ENCODE peak calls at places on chromosomes 5 and 9, in seven cellular contexts. J, Z, G, U, M, B and A are unnamed samples.

GRCh38 chr9:128733256-128733655 is 9.3 kb upstream of the ZDHHC12 start:
- DNase-seq in J (no peak), M (peak; percentile 86), U (peak; percentile 66), B (peak; percentile 54), Z (peak; percentile 74), G (peak; percentile 72), A (no peak)

GRCh38 chr9:131160416-131161112 is 35.2 kb downstream of the NUP214 start:
- DNase-seq in U (no peak), Z (no peak), M (peak; percentile 78), J (no peak), B (no peak), G (no peak), A (no peak)

GRCh38 chr9:136093331-136093986 is 1.6 kb downstream of the NACC2 start:
- DNase-seq in G (no peak), Z (no peak), J (no peak), B (no peak), M (peak; percentile 67), U (peak; percentile 70), A (no peak)

GRCh38 chr9:79581794-79582193 is 10.0 kb downstream of the TLE4 start:
- DNase-seq in M (no peak), J (peak; percentile 47), B (no peak), Z (no peak), G (no peak), U (no peak), A (peak; percentile 51)

GRCh38 chr9:136423432-136424146 is 13.1 kb downstream of the PMPCA start:
- DNase-seq in G (no peak), M (no peak), J (no peak), Z (no peak), B (no peak), U (no peak), A (peak; percentile 9)

GRCh38 chr5:127564002-127564769 is 46.7 kb downstream of the PRRC1 start:
- DNase-seq in J (peak; percentile 51), B (no peak), Z (peak; percentile 39), G (no peak), M (peak; percentile 27), U (peak; percentile 42), A (no peak)

GRCh38 chr5:81027481-81028058 is 67.4 kb downstream of the RASGRF2 start:
- DNase-seq in Z (no peak), G (no peak), M (no peak), B (no peak), U (no peak), J (no peak), A (no peak)

GRCh38 chr5:15425802-15426201 is 74.2 kb upstream of the FBXL7 start:
- DNase-seq in U (no peak), G (no peak), B (no peak), J (no peak), M (no peak), Z (no peak), A (no peak)

GRCh38 chr5:181086410-181087229 is 44.3 kb downstream of the OR2V1 start:
- DNase-seq in J (no peak), B (no peak), G (no peak), U (no peak), M (no peak), Z (no peak), A (no peak)

GRCh38 chr5:172729588-172729987 is 41.4 kb downstream of the DUSP1 start:
- DNase-seq in M (no peak), G (no peak), J (no peak), B (no peak), U (no peak), Z (no peak), A (no peak)

GRCh38 chr9:125633116-125633743 is 73.8 kb downstream of the MAPKAP1 start:
- DNase-seq in M (no peak), J (no peak), B (no peak), Z (no peak), U (no peak), G (no peak), A (no peak)

GRCh38 chr5:151571270-151572173 is 19.6 kb downstream of the FAT2 start:
- DNase-seq in U (no peak), Z (no peak), M (no peak), J (no peak), B (no peak), G (no peak), A (no peak)

GRCh38 chr9:3282365-3282764 is 243.4 kb downstream of the RFX3 start:
- DNase-seq in B (no peak), J (no peak), G (no peak), U (no peak), Z (no peak), M (no peak), A (no peak)

GRCh38 chr9:34506623-34507022 is 16.2 kb downstream of the ENHO start:
- DNase-seq in Z (no peak), U (no peak), G (no peak), M (no peak), J (no peak), B (no peak), A (no peak)

GRCh38 chr5:33792559-33792958 is 99.2 kb downstream of the ADAMTS12 start:
- DNase-seq in G (no peak), M (no peak), U (no peak), Z (no peak), B (no peak), J (no peak), A (no peak)

DNA sequence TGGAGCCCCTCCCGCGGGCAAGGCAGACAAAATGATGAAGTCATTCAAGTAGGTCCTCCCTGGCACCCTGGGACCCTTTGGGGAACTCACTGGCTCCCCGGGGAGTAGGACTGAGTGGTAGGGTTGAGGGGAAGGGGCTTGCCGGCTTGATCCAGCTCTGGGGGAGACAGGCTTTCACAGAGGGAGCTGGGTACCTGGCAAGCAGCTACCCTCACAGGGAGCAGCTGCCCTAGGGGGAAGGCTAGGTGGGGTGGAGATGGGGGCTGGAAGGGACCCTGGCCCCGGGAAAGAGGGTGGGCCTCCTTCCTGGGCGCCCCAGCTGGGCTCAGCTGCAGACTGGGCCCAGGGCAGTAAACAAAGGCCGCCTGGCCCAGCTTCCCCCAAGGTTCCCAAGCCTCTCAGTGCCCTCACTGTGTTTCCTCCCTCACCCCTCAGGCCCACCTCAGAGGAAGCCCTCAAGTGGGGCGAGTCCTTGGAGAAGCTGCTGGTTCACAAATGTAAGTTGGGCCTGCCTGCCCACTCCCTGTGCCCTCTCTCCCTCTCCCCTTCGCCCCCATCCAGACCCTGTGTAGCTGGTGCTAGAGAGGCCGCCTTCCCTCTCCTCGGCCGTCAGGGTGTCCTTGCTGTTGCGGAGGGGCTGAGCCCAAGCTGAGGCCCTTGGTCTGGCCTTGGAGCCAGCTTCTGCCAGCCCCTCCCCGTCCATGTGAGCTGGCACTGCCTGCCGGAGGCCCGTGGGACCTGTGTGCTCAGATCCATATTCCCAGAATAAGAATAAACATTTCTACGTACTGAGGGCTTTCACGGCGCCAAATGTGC is 131.2 kb downstream of the RGS3 start:
- DNase-seq in M (no peak), Z (no peak), B (no peak), J (no peak), U (peak; percentile 66), G (peak; percentile 29), A (no peak)
- H3K4me3 ChIP-seq in M (no peak overlapping the region), Z (peak overlapping the region; percentile 54), B (peak overlapping the region; percentile 46), J (no peak overlapping the region), U (peak overlapping the region; percentile 76), G (peak overlapping the region; percentile 62), A (no peak overlapping the region)

DNA sequence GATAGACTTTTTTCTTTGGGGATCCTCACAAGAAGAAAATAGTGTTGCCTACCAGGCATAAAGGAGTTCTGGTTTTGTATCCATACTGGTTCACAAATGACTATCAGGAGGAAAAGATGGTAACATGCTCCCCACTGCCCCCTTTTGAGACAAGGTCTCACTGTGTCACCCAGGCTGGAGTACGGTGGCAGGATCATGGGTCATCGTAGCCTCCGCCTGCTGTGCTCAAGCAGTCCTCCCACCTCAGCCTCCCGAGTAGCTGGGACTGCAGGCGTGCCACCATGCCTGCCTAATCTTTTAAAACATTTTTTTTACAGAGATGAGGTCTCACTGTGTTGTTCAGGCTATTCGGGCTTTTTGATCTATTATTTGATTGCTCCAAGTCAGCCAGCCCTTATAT is 99.3 kb downstream of the TRIO start:
- DNase-seq in J (no peak), M (no peak), B (no peak), G (no peak), U (no peak), Z (no peak), A (no peak)
- H3K27ac ChIP-seq in J (no peak overlapping the region), M (no peak overlapping the region), B (no peak overlapping the region), G (no peak overlapping the region), U (no peak overlapping the region), Z (no peak overlapping the region), A (no peak overlapping the region)

GRCh38 chr5:45521067-45521466 is 175.1 kb downstream of the HCN1 start:
- DNase-seq in J (no peak), B (no peak), Z (no peak), G (no peak), U (peak; percentile 23), M (no peak), A (no peak)
- TF ChIP-seq CTCF in J (no peak), B (no peak), Z (no peak), G (peak; percentile 31), U (peak; percentile 12), M (no peak), A (no peak)

DNA sequence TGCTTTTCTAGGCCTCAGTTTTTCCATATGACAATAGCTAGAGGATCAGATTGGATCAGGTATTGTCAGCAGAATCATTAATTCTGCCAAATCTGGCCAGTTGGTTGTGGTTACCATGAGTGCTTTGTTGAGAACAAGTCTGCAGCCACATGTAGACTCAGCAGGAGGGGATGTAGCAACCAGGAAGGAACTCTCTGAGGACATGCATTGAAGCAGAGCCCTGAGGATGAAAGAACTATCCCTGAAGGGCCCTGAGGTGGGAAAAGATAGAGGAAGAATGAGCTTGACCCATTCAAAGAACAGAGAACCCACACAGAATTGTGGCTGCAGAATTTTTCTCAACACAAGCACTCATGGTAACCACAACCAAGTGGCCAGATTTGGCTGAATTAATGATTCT is 60.1 kb upstream of the AFAP1L1 start:
- DNase-seq in J (no peak), U (no peak), B (no peak), Z (no peak), G (no peak), M (no peak), A (no peak)
- H3K4me3 ChIP-seq in J (no peak overlapping the region), U (no peak overlapping the region), B (no peak overlapping the region), Z (no peak overlapping the region), G (no peak overlapping the region), M (no peak overlapping the region), A (no peak overlapping the region)

GRCh38 chr9:73009649-73010288 is 56.9 kb upstream of the ALDH1A1 start:
- DNase-seq in U (no peak), G (no peak), M (peak; percentile 50), Z (no peak), J (no peak), B (no peak), A (no peak)

GRCh38 chr9:73014011-73014410 is 61.2 kb upstream of the ALDH1A1 start:
- DNase-seq in U (no peak), M (no peak), G (no peak), B (no peak), J (no peak), Z (no peak), A (no peak)

GRCh38 chr9:73008273-73008672 is 55.4 kb upstream of the ALDH1A1 start:
- DNase-seq in G (no peak), U (no peak), B (no peak), J (no peak), M (no peak), Z (no peak), A (no peak)

GRCh38 chr9:73011956-73012355 is 59.1 kb upstream of the ALDH1A1 start:
- DNase-seq in U (no peak), Z (no peak), J (no peak), M (no peak), G (no peak), B (no peak), A (no peak)

DNA sequence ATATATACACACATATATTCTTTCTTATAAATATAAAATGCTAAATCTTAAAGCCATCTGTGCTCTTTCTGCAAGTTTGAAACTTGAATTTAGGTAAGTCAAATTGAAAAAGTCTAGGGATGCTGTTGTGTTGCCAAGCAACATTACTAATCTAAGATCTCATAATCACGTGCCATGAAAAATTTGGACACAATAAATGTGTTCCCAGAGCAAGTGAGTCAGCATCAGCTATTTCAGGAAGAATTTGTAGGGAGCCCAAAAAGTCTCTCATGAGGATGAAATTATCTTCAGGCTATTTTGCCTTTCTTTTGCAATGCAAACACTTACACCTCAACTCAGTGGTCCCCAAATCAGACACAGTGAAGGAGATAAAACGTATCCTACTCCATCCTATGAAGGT is 58.5 kb upstream of the ALDH1A1 start:
- DNase-seq in M (no peak), J (no peak), U (no peak), B (no peak), Z (no peak), G (no peak), A (no peak)
- H3K27ac ChIP-seq in M (no peak overlapping the region), J (no peak overlapping the region), U (no peak overlapping the region), B (no peak overlapping the region), Z (peak overlapping the region; percentile 21), G (no peak overlapping the region), A (no peak overlapping the region)